ENCODE peak calls at places on chromosomes 12 and 14, in seven cellular contexts. One of them, this sample, is unnamed.

GRCh38 chr12:132286912-132287311 is 42.5 kb downstream of the GALNT9 start:
- DNase-seq in coronary artery: no peak
- DNase-seq in A673: no peak
- DNase-seq in AG04450: no peak
- DNase-seq in CD4-positive, alpha-beta T cell: no peak
- DNase-seq in body of pancreas: no peak
- DNase-seq in heart left ventricle: no peak
- DNase-seq in this sample: no peak

GRCh38 chr12:63410197-63410596 is 258.1 kb downstream of the DPY19L2 start:
- DNase-seq in coronary artery: no peak
- DNase-seq in A673: peak
- DNase-seq in AG04450: no peak
- DNase-seq in CD4-positive, alpha-beta T cell: no peak
- DNase-seq in body of pancreas: no peak
- DNase-seq in heart left ventricle: no peak
- DNase-seq in this sample: no peak

GRCh38 chr12:89346741-89347324 is 5.5 kb downstream of the DUSP6 start:
- DNase-seq in coronary artery: no peak
- DNase-seq in A673: peak
- DNase-seq in AG04450: no peak
- DNase-seq in CD4-positive, alpha-beta T cell: no peak
- DNase-seq in body of pancreas: no peak
- DNase-seq in heart left ventricle: peak
- DNase-seq in this sample: peak

GRCh38 chr12:99619389-99620158 is 28.0 kb upstream of the GARIN6 start:
- DNase-seq in coronary artery: no peak
- DNase-seq in A673: peak
- DNase-seq in AG04450: peak
- DNase-seq in CD4-positive, alpha-beta T cell: no peak
- DNase-seq in body of pancreas: no peak
- DNase-seq in heart left ventricle: no peak
- DNase-seq in this sample: peak

GRCh38 chr14:51479584-51480305 is 172.0 kb upstream of the FRMD6 start:
- DNase-seq in coronary artery: no peak
- DNase-seq in A673: peak
- DNase-seq in AG04450: no peak
- DNase-seq in CD4-positive, alpha-beta T cell: no peak
- DNase-seq in body of pancreas: no peak
- DNase-seq in heart left ventricle: no peak
- DNase-seq in this sample: no peak

GRCh38 chr12:57145460-57146059 is 1.9 kb downstream of the LRP1-AS start:
- DNase-seq in coronary artery: no peak
- DNase-seq in A673: no peak
- DNase-seq in AG04450: no peak
- DNase-seq in CD4-positive, alpha-beta T cell: no peak
- DNase-seq in body of pancreas: no peak
- DNase-seq in heart left ventricle: no peak
- DNase-seq in this sample: no peak

GRCh38 chr12:32098112-32098511 is 8.5 kb upstream of the BICD1 start:
- DNase-seq in coronary artery: no peak
- DNase-seq in A673: no peak
- DNase-seq in AG04450: no peak
- DNase-seq in CD4-positive, alpha-beta T cell: no peak
- DNase-seq in body of pancreas: no peak
- DNase-seq in heart left ventricle: no peak
- DNase-seq in this sample: no peak

GRCh38 chr14:65824285-65824977 is 411.9 kb downstream of the FUT8 start:
- DNase-seq in coronary artery: no peak
- DNase-seq in A673: peak
- DNase-seq in AG04450: peak
- DNase-seq in CD4-positive, alpha-beta T cell: peak
- DNase-seq in body of pancreas: peak
- DNase-seq in heart left ventricle: peak
- DNase-seq in this sample: peak

GRCh38 chr12:56839489-56840442 is 76.6 kb downstream of the HSD17B6 start:
- DNase-seq in coronary artery: no peak
- DNase-seq in A673: peak
- DNase-seq in AG04450: no peak
- DNase-seq in CD4-positive, alpha-beta T cell: peak
- DNase-seq in body of pancreas: no peak
- DNase-seq in heart left ventricle: peak
- DNase-seq in this sample: peak

GRCh38 chr12:34404377-34405285 is 382.3 kb downstream of the ALG10 start:
- DNase-seq in coronary artery: peak
- DNase-seq in A673: no peak
- DNase-seq in AG04450: no peak
- DNase-seq in CD4-positive, alpha-beta T cell: peak
- DNase-seq in body of pancreas: no peak
- DNase-seq in heart left ventricle: peak
- DNase-seq in this sample: no peak

GRCh38 chr12:52433501-52434095 is 573 bp downstream of the KRT75 start:
- DNase-seq in coronary artery: peak
- DNase-seq in A673: no peak
- DNase-seq in AG04450: no peak
- DNase-seq in CD4-positive, alpha-beta T cell: no peak
- DNase-seq in body of pancreas: no peak
- DNase-seq in heart left ventricle: no peak
- DNase-seq in this sample: no peak

GRCh38 chr12:52435659-52435999 is 1.5 kb upstream of the KRT75 start:
- DNase-seq in coronary artery: no peak
- DNase-seq in A673: no peak
- DNase-seq in AG04450: no peak
- DNase-seq in CD4-positive, alpha-beta T cell: no peak
- DNase-seq in body of pancreas: no peak
- DNase-seq in heart left ventricle: no peak
- DNase-seq in this sample: no peak

GRCh38 chr12:52434096-52434733 is at the start of gene KRT75:
- DNase-seq in coronary artery: peak
- DNase-seq in A673: peak
- DNase-seq in AG04450: no peak
- DNase-seq in CD4-positive, alpha-beta T cell: no peak
- DNase-seq in body of pancreas: no peak
- DNase-seq in heart left ventricle: no peak
- DNase-seq in this sample: peak

GRCh38 chr12:52436000-52436827 is 2.0 kb upstream of the KRT75 start:
- DNase-seq in coronary artery: no peak
- DNase-seq in A673: no peak
- DNase-seq in AG04450: no peak
- DNase-seq in CD4-positive, alpha-beta T cell: no peak
- DNase-seq in body of pancreas: no peak
- DNase-seq in heart left ventricle: no peak
- DNase-seq in this sample: peak

GRCh38 chr12:52434760-52435530 is 774 bp upstream of the KRT75 start:
- DNase-seq in coronary artery: peak
- DNase-seq in A673: no peak
- DNase-seq in AG04450: no peak
- DNase-seq in CD4-positive, alpha-beta T cell: no peak
- DNase-seq in body of pancreas: no peak
- DNase-seq in heart left ventricle: no peak
- DNase-seq in this sample: peak
- H3K27ac ChIP-seq in coronary artery: no peak
- H3K27ac ChIP-seq in A673: no peak
- H3K27ac ChIP-seq in AG04450: no peak
- H3K27ac ChIP-seq in CD4-positive, alpha-beta T cell: no peak
- H3K27ac ChIP-seq in body of pancreas: no peak
- H3K27ac ChIP-seq in heart left ventricle: no peak
- H3K27ac ChIP-seq in this sample: peak

DNA sequence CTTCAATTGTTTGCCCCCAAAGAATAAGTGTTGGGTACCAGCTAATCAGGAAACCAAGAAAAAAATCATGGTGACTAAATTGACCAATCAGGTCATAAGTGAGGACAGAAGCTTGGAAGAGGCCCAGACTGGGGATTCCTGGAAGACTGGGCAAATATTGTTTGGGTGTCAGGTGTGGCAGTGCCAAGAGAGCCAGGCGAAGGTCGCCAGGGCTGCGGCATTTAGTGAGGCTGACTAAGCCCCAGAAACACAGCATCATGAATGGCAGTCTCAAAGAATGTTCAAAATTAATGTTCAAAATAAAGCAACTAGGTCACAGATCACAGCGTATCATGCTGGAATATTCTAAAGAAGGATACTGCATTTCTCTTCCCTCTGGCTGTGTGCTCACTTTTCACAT is 85.2 kb upstream of the OVCH1 start:
- DNase-seq in coronary artery: no peak
- DNase-seq in A673: no peak
- DNase-seq in AG04450: no peak
- DNase-seq in CD4-positive, alpha-beta T cell: no peak
- DNase-seq in body of pancreas: no peak
- DNase-seq in heart left ventricle: peak
- DNase-seq in this sample: no peak
- H3K27ac ChIP-seq in coronary artery: peak
- H3K27ac ChIP-seq in A673: no peak
- H3K27ac ChIP-seq in AG04450: peak
- H3K27ac ChIP-seq in CD4-positive, alpha-beta T cell: no peak
- H3K27ac ChIP-seq in body of pancreas: no peak
- H3K27ac ChIP-seq in heart left ventricle: peak
- H3K27ac ChIP-seq in this sample: no peak

GRCh38 chr14:102278631-102278935 is 26.4 kb downstream of the MOK start:
- DNase-seq in coronary artery: no peak
- DNase-seq in A673: no peak
- DNase-seq in AG04450: no peak
- DNase-seq in CD4-positive, alpha-beta T cell: no peak
- DNase-seq in body of pancreas: no peak
- DNase-seq in heart left ventricle: no peak
- DNase-seq in this sample: no peak
- H3K27ac ChIP-seq in coronary artery: no peak
- H3K27ac ChIP-seq in A673: no peak
- H3K27ac ChIP-seq in AG04450: peak
- H3K27ac ChIP-seq in CD4-positive, alpha-beta T cell: no peak
- H3K27ac ChIP-seq in body of pancreas: peak
- H3K27ac ChIP-seq in heart left ventricle: no peak
- H3K27ac ChIP-seq in this sample: peak

GRCh38 chr12:112018571-112019237 is 5.5 kb downstream of the ERP29 start:
- DNase-seq in coronary artery: no peak
- DNase-seq in A673: no peak
- DNase-seq in AG04450: peak
- DNase-seq in CD4-positive, alpha-beta T cell: no peak
- DNase-seq in body of pancreas: no peak
- DNase-seq in heart left ventricle: no peak
- DNase-seq in this sample: peak

GRCh38 chr12:112013601-112014402 is 576 bp downstream of the ERP29 start:
- DNase-seq in coronary artery: no peak
- DNase-seq in A673: peak
- DNase-seq in AG04450: no peak
- DNase-seq in CD4-positive, alpha-beta T cell: peak
- DNase-seq in body of pancreas: peak
- DNase-seq in heart left ventricle: peak
- DNase-seq in this sample: peak

GRCh38 chr12:112012775-112013600 is at the start of the genes ERP29 and TMEM116:
- DNase-seq in coronary artery: peak
- DNase-seq in A673: peak
- DNase-seq in AG04450: peak
- DNase-seq in CD4-positive, alpha-beta T cell: peak
- DNase-seq in body of pancreas: peak
- DNase-seq in heart left ventricle: peak
- DNase-seq in this sample: peak

GRCh38 chr12:112017041-112017440 is 3.8 kb downstream of the ERP29 start:
- DNase-seq in coronary artery: no peak
- DNase-seq in A673: no peak
- DNase-seq in AG04450: no peak
- DNase-seq in CD4-positive, alpha-beta T cell: no peak
- DNase-seq in body of pancreas: no peak
- DNase-seq in heart left ventricle: no peak
- DNase-seq in this sample: no peak

DNA sequence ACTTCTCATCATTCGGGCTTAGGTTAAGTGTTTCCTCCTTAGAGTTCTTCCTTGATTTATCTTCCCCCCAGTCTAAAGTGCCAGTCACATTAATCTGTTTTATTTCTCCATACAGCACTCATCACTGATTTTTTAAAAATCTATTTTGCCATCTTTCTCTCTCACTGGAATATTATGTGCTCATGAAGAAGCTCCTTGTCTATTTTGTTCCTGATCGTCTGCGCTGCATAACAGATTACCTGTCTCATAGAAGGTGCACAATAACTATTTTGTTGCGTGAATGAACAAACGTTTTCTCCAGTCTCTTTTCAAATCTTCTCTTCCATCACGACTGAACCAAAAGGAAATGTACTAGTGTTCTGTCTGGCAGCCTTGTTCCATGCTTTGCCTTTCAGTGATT is 2.7 kb downstream of the ERP29 start:
- DNase-seq in coronary artery: no peak
- DNase-seq in A673: no peak
- DNase-seq in AG04450: no peak
- DNase-seq in CD4-positive, alpha-beta T cell: no peak
- DNase-seq in body of pancreas: no peak
- DNase-seq in heart left ventricle: no peak
- DNase-seq in this sample: no peak
- H3K27ac ChIP-seq in coronary artery: no peak
- H3K27ac ChIP-seq in A673: no peak
- H3K27ac ChIP-seq in AG04450: no peak
- H3K27ac ChIP-seq in CD4-positive, alpha-beta T cell: no peak
- H3K27ac ChIP-seq in body of pancreas: no peak
- H3K27ac ChIP-seq in heart left ventricle: no peak
- H3K27ac ChIP-seq in this sample: no peak

GRCh38 chr14:89540830-89541470 is 123.9 kb upstream of the FOXN3 start:
- DNase-seq in coronary artery: no peak
- DNase-seq in A673: peak
- DNase-seq in AG04450: peak
- DNase-seq in CD4-positive, alpha-beta T cell: no peak
- DNase-seq in body of pancreas: no peak
- DNase-seq in heart left ventricle: no peak
- DNase-seq in this sample: peak
- H3K27ac ChIP-seq in coronary artery: no peak
- H3K27ac ChIP-seq in A673: no peak
- H3K27ac ChIP-seq in AG04450: peak
- H3K27ac ChIP-seq in CD4-positive, alpha-beta T cell: no peak
- H3K27ac ChIP-seq in body of pancreas: no peak
- H3K27ac ChIP-seq in heart left ventricle: no peak
- H3K27ac ChIP-seq in this sample: peak

DNA sequence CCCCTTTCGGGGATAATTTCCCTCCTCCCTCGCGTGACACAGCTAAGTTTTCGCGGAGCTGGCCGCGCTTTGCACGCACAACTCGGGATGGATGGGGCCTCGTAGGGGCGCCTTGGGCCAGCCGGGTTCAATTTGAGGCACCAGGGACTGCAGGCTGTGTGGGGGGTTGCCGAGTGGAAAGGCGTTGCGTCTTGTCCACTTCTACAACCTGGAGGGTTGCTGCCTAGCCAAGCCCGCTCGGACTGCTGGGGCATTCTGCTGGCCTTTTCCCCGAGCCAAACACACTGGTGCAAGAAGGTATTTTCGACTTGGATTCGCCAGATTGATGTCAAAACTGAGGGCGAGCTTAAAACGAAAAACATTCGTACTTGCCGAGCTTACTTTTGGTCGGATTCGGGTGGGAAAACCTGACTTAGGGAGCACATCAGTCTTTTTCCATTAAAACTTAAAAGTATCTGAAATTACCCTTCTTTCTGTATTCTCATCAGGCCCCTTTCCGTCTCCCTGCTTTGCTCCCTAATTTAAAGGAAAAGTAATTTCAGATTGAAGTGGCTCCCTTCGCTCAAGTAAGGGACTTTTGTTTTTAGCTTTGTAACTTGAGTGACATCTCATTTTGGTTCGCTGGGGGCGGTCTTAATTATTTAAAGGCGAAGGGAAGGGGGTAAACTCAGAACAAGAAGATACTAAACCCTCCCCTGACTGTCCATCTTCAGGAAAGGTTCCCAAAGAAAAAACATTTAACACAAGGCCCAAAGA is 14.3 kb downstream of the TBX3 start:
- DNase-seq in coronary artery: no peak
- DNase-seq in A673: no peak
- DNase-seq in AG04450: no peak
- DNase-seq in CD4-positive, alpha-beta T cell: no peak
- DNase-seq in body of pancreas: no peak
- DNase-seq in heart left ventricle: no peak
- DNase-seq in this sample: no peak
- H3K27ac ChIP-seq in coronary artery: peak
- H3K27ac ChIP-seq in A673: no peak
- H3K27ac ChIP-seq in AG04450: peak
- H3K27ac ChIP-seq in CD4-positive, alpha-beta T cell: no peak
- H3K27ac ChIP-seq in body of pancreas: no peak
- H3K27ac ChIP-seq in heart left ventricle: peak
- H3K27ac ChIP-seq in this sample: peak